ENCODE peak calls at places on chromosomes 7 and 10, in six cellular contexts. I, U, H, B, E and N are unnamed samples.

GRCh38 chr7:16428672-16429071 is 7.3 kb upstream of the CRPPA start:
- DNase-seq in B (no peak), H (no peak), U (peak; percentile 89), E (no peak), I (no peak), N (no peak)

GRCh38 chr7:5635461-5636445 is 145.7 kb downstream of the RNF216 start:
- DNase-seq in E (no peak), U (no peak), I (no peak), B (peak; percentile 64), H (no peak), N (no peak)

GRCh38 chr10:44988957-44989620 is 10.5 kb upstream of the DEPP1 start:
- DNase-seq in B (no peak), U (no peak), H (no peak), E (no peak), I (no peak), N (no peak)

GRCh38 chr7:82152858-82153257 is 290.7 kb downstream of the CACNA2D1 start:
- DNase-seq in I (no peak), H (no peak), E (no peak), B (no peak), U (no peak), N (no peak)

GRCh38 chr7:101817930-101818698 is 688 bp downstream of the CUX1 start:
- DNase-seq in H (no peak), U (peak; percentile 30), I (no peak), B (no peak), E (no peak), N (no peak)

GRCh38 chr10:58982470-58983239 is 193.8 kb upstream of the PHYHIPL start:
- DNase-seq in I (no peak), H (no peak), U (no peak), B (no peak), E (no peak), N (no peak)

GRCh38 chr10:114920459-114920858 is 17.5 kb upstream of the TRUB1 start:
- DNase-seq in I (no peak), B (no peak), H (no peak), E (no peak), U (no peak), N (no peak)

GRCh38 chr7:4134631-4135030 is 547.5 kb upstream of the FOXK1 start:
- DNase-seq in B (no peak), U (no peak), I (no peak), H (no peak), E (no peak), N (no peak)

GRCh38 chr7:43572516-43573049 is 10.3 kb upstream of the STK17A start:
- DNase-seq in B (no peak), U (peak; percentile 98), I (peak; percentile 98), E (no peak), H (no peak), N (peak; percentile 59)

GRCh38 chr7:47478017-47478344 is 103.9 kb downstream of the TNS3 start:
- DNase-seq in I (no peak), E (no peak), B (no peak), H (no peak), U (peak; percentile 25), N (no peak)

GRCh38 chr10:4654496-4654895 is 171.5 kb upstream of the AKR1E2 start:
- DNase-seq in H (no peak), U (no peak), B (no peak), I (no peak), E (no peak), N (no peak)

GRCh38 chr7:156612930-156613329 is 27.6 kb upstream of the RNF32 start:
- DNase-seq in B (no peak), E (peak; percentile 20), U (no peak), I (no peak), H (no peak), N (no peak)

GRCh38 chr7:133081119-133081604 is 728 bp downstream of the CHCHD3 start:
- DNase-seq in U (peak; percentile 34), E (no peak), H (no peak), B (no peak), I (no peak), N (no peak)

GRCh38 chr7:100759357-100760171 is 26.2 kb downstream of the ZAN start:
- DNase-seq in E (no peak), I (no peak), H (no peak), U (no peak), B (no peak), N (no peak)

GRCh38 chr7:54546081-54546985 is 4.2 kb downstream of the VSTM2A start:
- DNase-seq in E (no peak), I (no peak), B (no peak), U (no peak), H (no peak), N (no peak)

GRCh38 chr10:88243847-88244730 is 339.0 kb downstream of the RNLS start:
- DNase-seq in H (no peak), B (no peak), E (no peak), I (no peak), U (peak; percentile 56), N (no peak)

GRCh38 chr10:93142534-93142933 is 68.8 kb downstream of the CYP26A1 start:
- DNase-seq in U (no peak), B (no peak), E (no peak), I (no peak), H (no peak), N (no peak)

GRCh38 chr10:95260397-95260881 is 30.4 kb downstream of the PDLIM1 start:
- DNase-seq in I (no peak), H (peak; percentile 81), B (no peak), U (peak; percentile 97), E (no peak), N (peak; percentile 86)